ENCODE peak calls at places on chromosome 16, in four cellular contexts. C, Y, J and P are unnamed samples.

GRCh38 chr16:89216315-89217137 is 977 bp upstream of the ZNF778 start:
- DNase-seq in C (peak; percentile 81), Y (peak; percentile 77), J (peak; percentile 78), P (peak; percentile 75)

GRCh38 chr16:10067406-10067805 is 114.8 kb downstream of the GRIN2A start:
- DNase-seq in C (no peak), Y (no peak), J (no peak), P (no peak)

GRCh38 chr16:88338111-88338510 is 44.6 kb upstream of the ZNF469 start:
- DNase-seq in C (no peak), Y (no peak), J (no peak), P (no peak)

GRCh38 chr16:17345043-17345442 is 125.7 kb downstream of the XYLT1 start:
- DNase-seq in C (no peak), Y (peak; percentile 81), J (no peak), P (peak; percentile 72)

GRCh38 chr16:29804455-29805231 is 1.7 kb upstream of the MAZ start:
- DNase-seq in C (peak; percentile 82), Y (no peak), J (no peak), P (peak; percentile 58)

GRCh38 chr16:89374393-89374948 is 115.9 kb downstream of the ANKRD11 start:
- DNase-seq in C (no peak), Y (peak; percentile 55), J (no peak), P (no peak)

GRCh38 chr16:80948886-80949502 is 57.7 kb downstream of the CMC2 start:
- DNase-seq in C (peak; percentile 58), Y (peak; percentile 20), J (no peak), P (no peak)

GRCh38 chr16:81542609-81543570 is 98.3 kb downstream of the CMIP start:
- DNase-seq in C (peak; percentile 66), Y (no peak), J (no peak), P (no peak)

GRCh38 chr16:86531193-86531550 is 20.8 kb downstream of the FOXF1 start:
- DNase-seq in C (peak; percentile 67), Y (no peak), J (no peak), P (peak; percentile 32)

GRCh38 chr16:82753821-82754220 is 127.1 kb downstream of the CDH13 start:
- DNase-seq in C (no peak), Y (peak; percentile 76), J (no peak), P (no peak)

GRCh38 chr16:46720619-46721018 is 27.5 kb downstream of the MYLK3 start:
- DNase-seq in C (no peak), Y (no peak), J (no peak), P (no peak)

GRCh38 chr16:65224994-65225393 is 103.1 kb upstream of the CDH11 start:
- DNase-seq in C (no peak), Y (no peak), J (no peak), P (no peak)

GRCh38 chr16:57356547-57356946 is 2.0 kb upstream of the CCL22 start:
- DNase-seq in C (no peak), Y (no peak), J (no peak), P (no peak)

GRCh38 chr16:9092282-9092962 is 978 bp downstream of the HAPSTR1 start:
- DNase-seq in C (peak; percentile 42), Y (no peak), J (no peak), P (peak; percentile 34)

GRCh38 chr16:11796227-11797165 is 562 bp downstream of the ZC3H7A start:
- DNase-seq in C (peak; percentile 63), Y (peak; percentile 44), J (no peak), P (peak; percentile 64)

GRCh38 chr16:13779676-13780075 is 140.3 kb upstream of the ERCC4 start:
- DNase-seq in C (no peak), Y (no peak), J (no peak), P (no peak)

GRCh38 chr16:11914759-11915643 is 755 bp downstream of the GSPT1 start:
- DNase-seq in C (peak; percentile 36), Y (peak; percentile 28), J (no peak), P (no peak)

GRCh38 chr16:84252214-84252613 is 12.4 kb upstream of the KCNG4 start:
- DNase-seq in C (no peak), Y (no peak), J (no peak), P (no peak)

GRCh38 chr16:30557397-30557949 is 701 bp downstream of the ZNF764 start:
- DNase-seq in C (no peak), Y (no peak), J (no peak), P (peak; percentile 40)

GRCh38 chr16:12016166-12016947 is 39.8 kb downstream of the SNX29 start:
- DNase-seq in C (no peak), Y (peak; percentile 51), J (no peak), P (no peak)

GRCh38 chr16:84047626-84048025 is 5.0 kb upstream of the SLC38A8 start:
- DNase-seq in C (no peak), Y (no peak), J (no peak), P (no peak)

GRCh38 chr16:89583197-89583894 is 7.8 kb downstream of the CPNE7 start:
- DNase-seq in C (no peak), Y (no peak), J (no peak), P (no peak)

GRCh38 chr16:17578921-17579876 is 108.4 kb upstream of the XYLT1 start:
- DNase-seq in C (peak; percentile 66), Y (peak; percentile 86), J (no peak), P (peak; percentile 48)

GRCh38 chr16:10579965-10580918 is at the start of gene EMP2:
- DNase-seq in C (peak; percentile 43), Y (peak; percentile 65), J (peak; percentile 72), P (peak; percentile 88)

GRCh38 chr16:50280932-50281331 is 14.6 kb downstream of the ADCY7 start:
- DNase-seq in C (no peak), Y (no peak), J (no peak), P (no peak)

GRCh38 chr16:72711823-72712222 is 336.1 kb downstream of the ZFHX3 start:
- DNase-seq in C (no peak), Y (no peak), J (no peak), P (no peak)

GRCh38 chr16:48965391-48965790 is 316.2 kb downstream of the CBLN1 start:
- DNase-seq in C (no peak), Y (peak; percentile 47), J (no peak), P (no peak)

GRCh38 chr16:48961546-48961945 is 320.1 kb downstream of the CBLN1 start:
- DNase-seq in C (no peak), Y (no peak), J (no peak), P (no peak)

GRCh38 chr16:48960830-48961229 is 320.8 kb downstream of the CBLN1 start:
- DNase-seq in C (no peak), Y (no peak), J (no peak), P (no peak)

GRCh38 chr16:48963306-48963705 is 318.3 kb downstream of the CBLN1 start:
- DNase-seq in C (no peak), Y (peak; percentile 53), J (no peak), P (no peak)

DNA sequence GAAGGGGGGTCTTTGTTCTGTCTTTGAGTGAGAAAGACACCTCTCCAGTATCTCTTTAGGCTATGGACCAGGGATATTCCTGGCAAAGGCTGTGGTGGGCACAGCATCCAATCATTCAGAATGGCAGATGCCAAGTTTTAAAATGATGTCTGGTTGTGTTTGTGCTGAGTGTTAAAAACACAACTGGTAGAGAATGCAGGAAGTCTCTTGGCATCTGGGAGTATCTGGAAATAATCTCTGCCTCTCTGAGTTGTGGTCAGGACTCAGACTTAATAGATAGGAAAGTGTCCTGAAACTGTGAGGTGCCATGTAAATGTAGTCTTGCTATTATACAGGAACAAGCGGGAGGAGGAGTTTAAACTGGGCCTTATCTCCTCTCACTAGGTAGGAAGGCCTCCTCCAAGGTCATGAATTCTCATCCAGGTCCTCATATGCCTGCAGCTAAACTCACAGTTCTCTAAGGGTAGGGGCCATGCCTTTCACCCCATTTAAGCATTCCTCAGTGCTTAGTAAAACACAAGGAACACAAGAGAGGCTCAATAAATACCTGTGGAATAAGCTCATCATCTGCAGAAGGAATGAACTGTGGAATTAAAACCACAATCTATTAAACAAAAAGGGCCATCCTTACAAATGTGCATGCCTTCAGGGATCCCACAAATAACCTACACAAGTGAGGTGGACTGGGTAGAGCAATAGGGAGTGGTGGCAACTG is 317.6 kb downstream of the CBLN1 start:
- DNase-seq in C (no peak), Y (peak; percentile 93), J (no peak), P (no peak)
- TF ChIP-seq POLR2A in C (no peak), Y (no peak), J (no peak), P (no peak)

DNA sequence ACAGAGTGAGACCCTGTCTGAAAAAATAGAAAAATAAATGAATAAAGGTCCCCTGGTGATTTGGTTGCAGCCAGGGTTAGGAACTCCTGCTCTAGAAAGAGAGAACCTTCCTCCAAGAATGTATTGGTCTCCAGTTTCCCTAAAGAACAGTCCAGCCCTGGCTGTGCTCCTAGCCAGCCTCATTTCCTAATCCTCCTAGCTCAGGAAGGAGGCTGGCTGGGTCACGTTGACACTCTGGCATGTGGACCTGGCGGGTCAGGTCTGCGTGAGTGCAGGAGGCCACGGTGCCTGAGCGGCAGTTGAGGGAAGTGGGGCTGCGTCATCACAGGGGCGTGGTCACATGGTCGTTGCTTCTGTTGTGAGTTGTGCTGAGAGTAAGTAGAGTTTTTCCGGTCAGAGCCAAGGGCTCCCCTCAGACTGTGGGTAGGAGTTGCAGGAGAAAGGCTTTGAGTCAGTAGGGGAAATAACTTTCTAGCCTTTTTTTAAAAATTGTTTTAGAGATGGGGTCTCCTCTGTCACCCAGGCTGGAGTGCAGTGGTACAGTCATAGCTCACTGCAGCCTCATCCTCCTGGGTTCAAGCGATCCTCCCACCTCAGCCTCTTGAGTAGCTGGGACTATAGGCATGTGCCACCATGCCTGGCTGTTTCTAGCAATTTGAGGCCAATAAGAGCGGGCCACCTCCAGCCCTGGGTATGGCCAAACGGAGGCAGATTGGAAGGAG is 194.0 kb upstream of the CIBAR2 start:
- DNase-seq in C (peak; percentile 90), Y (peak; percentile 87), J (peak; percentile 90), P (peak; percentile 97)
- TF ChIP-seq POLR2A in C (peak; percentile 50), Y (no peak), J (no peak), P (no peak)

GRCh38 chr16:67530013-67530939 is 1.6 kb downstream of the RIPOR1 start:
- DNase-seq in C (peak; percentile 74), Y (peak; percentile 76), J (no peak), P (peak; percentile 81)

GRCh38 chr16:67531247-67531646 is 2.6 kb downstream of the RIPOR1 start:
- DNase-seq in C (peak; percentile 44), Y (no peak), J (no peak), P (no peak)

GRCh38 chr16:67529639-67530012 is 997 bp downstream of the RIPOR1 start:
- DNase-seq in C (peak; percentile 46), Y (no peak), J (no peak), P (no peak)

GRCh38 chr16:67528222-67528869 is at the start of gene RIPOR1:
- DNase-seq in C (peak; percentile 81), Y (no peak), J (no peak), P (peak; percentile 67)

DNA sequence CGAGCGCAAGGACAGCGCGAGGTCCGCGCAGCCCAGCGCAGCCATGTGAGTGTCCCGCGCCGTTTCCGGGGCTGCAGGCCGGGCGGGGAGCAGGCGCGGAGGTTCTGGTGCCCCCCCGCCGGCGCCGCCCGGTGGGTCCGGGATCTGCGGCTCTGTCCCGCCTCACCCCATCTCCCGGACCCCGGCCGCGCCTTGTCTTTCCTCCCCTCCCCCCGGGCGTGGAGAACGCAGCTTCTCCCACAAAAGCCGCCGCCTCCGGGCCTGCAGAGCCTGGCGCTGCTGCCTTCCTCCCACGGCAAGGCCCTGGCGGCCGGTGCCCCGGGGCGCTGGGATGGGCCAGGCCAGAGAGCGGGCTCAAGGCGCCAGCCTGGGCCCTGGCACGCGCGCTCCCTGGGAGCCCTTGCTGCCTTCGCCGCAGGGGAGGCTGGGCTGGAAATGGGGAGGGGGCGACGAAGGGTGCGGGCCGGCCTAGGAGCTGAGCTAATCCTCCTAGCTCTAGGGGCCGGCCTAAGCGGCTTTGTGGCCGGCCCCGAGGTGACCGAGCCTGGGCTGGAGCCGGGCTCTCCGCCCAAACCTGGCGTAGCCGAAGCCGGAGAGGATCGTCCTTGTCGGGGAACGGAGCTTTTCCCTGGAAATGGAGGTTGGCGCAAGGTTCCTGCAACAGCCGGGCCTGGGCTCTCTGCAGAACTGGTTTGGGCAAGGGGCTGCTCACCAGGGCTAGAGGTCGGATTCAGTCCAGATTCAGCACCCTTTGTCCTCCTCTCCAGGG is 425 bp downstream of the RIPOR1 start:
- DNase-seq in C (peak; percentile 32), Y (peak; percentile 32), J (no peak), P (peak; percentile 39)
- TF ChIP-seq POLR2A in C (peak; percentile 55), Y (no peak), J (no peak), P (no peak)

GRCh38 chr16:2009791-2010510 is at the start of gene ZNF598:
- DNase-seq in C (peak; percentile 75), Y (peak; percentile 84), J (peak; percentile 74), P (peak; percentile 70)
- TF ChIP-seq POLR2A in C (peak; percentile 87), Y (peak; percentile 97), J (peak; percentile 77), P (peak; percentile 87)